ENCODE peak calls at places on chromosomes 4 and X, in nine cellular contexts. W is AG09309; K is heart right ventricle; P is AG08395; Q is EL; Y is activated CD4-positive, alpha-beta T cell treated with anti-CD3 and anti-CD28 coated beads, Interleukin-2, amount 50 U/mL, for 24 hours; D is activated naive CD8-positive, alpha-beta T cell treated with anti-CD3 and anti-CD28 coated beads, Interleukin-2, amount 50 U/mL, for 24 hours; S is BJ; M is cardiac muscle cell. L is an unnamed sample.
A peak's percentile ranks its signal among the peaks of the same experiment; 100 is the strongest.

GRCh38 chr4:165367040-165367439 is 11.8 kb upstream of the CPE start:
- DNase-seq in W (no peak), K (no peak), P (no peak), Q (no peak), Y (no peak), D (no peak), S (no peak), M (no peak), L (no peak)

GRCh38 chrX:134622813-134623185 is 35.5 kb downstream of the PLAC1 start:
- DNase-seq in W (no peak), K (no peak), P (peak; percentile 40), Q (peak; percentile 53), Y (no peak), D (no peak), S (no peak), M (no peak), L (peak; percentile 1)

GRCh38 chr4:22179124-22179874 is 230.7 kb upstream of the KCNIP4 start:
- DNase-seq in W (peak; percentile 73), K (no peak), P (peak; percentile 13), Q (peak; percentile 90), Y (no peak), D (no peak), S (peak; percentile 44), M (no peak), L (peak; percentile 1)

GRCh38 chr4:7792616-7793015 is 147.0 kb downstream of the AFAP1 start:
- DNase-seq in W (no peak), K (no peak), P (no peak), Q (no peak), Y (no peak), D (no peak), S (no peak), M (no peak), L (peak; percentile 59)

GRCh38 chrX:139091086-139091485 is 379.6 kb upstream of the FGF13 start:
- DNase-seq in W (no peak), K (no peak), P (no peak), Q (no peak), Y (no peak), D (no peak), S (no peak), M (no peak), L (no peak)

GRCh38 chr4:83010522-83011318 is at the start of gene LIN54:
- DNase-seq in W (no peak), K (peak; percentile 81), P (peak; percentile 86), Q (peak; percentile 81), Y (peak; percentile 69), D (peak; percentile 83), S (no peak), M (peak; percentile 79), L (peak; percentile 83)

GRCh38 chr4:122851568-122851967 is 24.9 kb downstream of the FGF2 start:
- DNase-seq in W (no peak), K (no peak), P (no peak), Q (no peak), Y (no peak), D (no peak), S (no peak), M (no peak), L (no peak)

GRCh38 chrX:129768186-129768585 is 11.6 kb upstream of the SASH3 start:
- DNase-seq in W (no peak), K (no peak), P (no peak), Q (no peak), Y (no peak), D (no peak), S (no peak), M (no peak), L (no peak)

GRCh38 chr4:77819409-77819835 is 254 bp upstream of the CNOT6L start:
- DNase-seq in W (no peak), K (peak; percentile 80), P (peak; percentile 43), Q (no peak), Y (no peak), D (no peak), S (no peak), M (peak; percentile 61), L (no peak)

GRCh38 chr4:86185659-86186058 is 174.2 kb downstream of the MAPK10 start:
- DNase-seq in W (no peak), K (no peak), P (no peak), Q (no peak), Y (no peak), D (no peak), S (no peak), M (no peak), L (no peak)

GRCh38 chrX:136779346-136779781 is 1.4 kb downstream of the ARHGEF6 start:
- DNase-seq in W (no peak), K (no peak), P (no peak), Q (no peak), Y (no peak), D (no peak), S (no peak), M (no peak), L (no peak)

GRCh38 chr4:1614854-1615595 is 69.1 kb downstream of the FAM53A start:
- DNase-seq in W (no peak), K (no peak), P (no peak), Q (no peak), Y (no peak), D (no peak), S (no peak), M (no peak), L (no peak)

GRCh38 chr4:145132521-145133098 is 34.5 kb downstream of the ABCE1 start:
- DNase-seq in W (no peak), K (no peak), P (no peak), Q (peak; percentile 2), Y (no peak), D (no peak), S (no peak), M (peak; percentile 2), L (peak; percentile 44)

GRCh38 chr4:153748378-153748777 is 11.4 kb downstream of the RNF175 start:
- DNase-seq in W (peak; percentile 31), K (no peak), P (peak; percentile 83), Q (peak; percentile 59), Y (no peak), D (no peak), S (peak; percentile 29), M (no peak), L (peak; percentile 20)

GRCh38 chr4:39348371-39349265 is 17.5 kb downstream of the RFC1 start:
- DNase-seq in W (no peak), K (no peak), P (no peak), Q (peak; percentile 74), Y (no peak), D (no peak), S (no peak), M (no peak), L (no peak)

GRCh38 chr4:31051151-31051550 is 331.0 kb downstream of the PCDH7 start:
- DNase-seq in W (no peak), K (no peak), P (no peak), Q (no peak), Y (no peak), D (no peak), S (no peak), M (no peak), L (no peak)

GRCh38 chrX:21960569-21960968 is 20.1 kb downstream of the SMS start:
- DNase-seq in W (no peak), K (no peak), P (no peak), Q (no peak), Y (no peak), D (no peak), S (no peak), M (peak; percentile 52), L (no peak)

GRCh38 chrX:53684415-53685192 is 1.9 kb downstream of the HUWE1 start:
- DNase-seq in W (no peak), K (no peak), P (no peak), Q (no peak), Y (no peak), D (no peak), S (no peak), M (no peak), L (peak; percentile 15)

GRCh38 chr4:148740701-148741100 is 298.5 kb upstream of the NR3C2 start:
- DNase-seq in W (no peak), K (no peak), P (no peak), Q (no peak), Y (no peak), D (no peak), S (no peak), M (no peak), L (no peak)

GRCh38 chrX:56733459-56734046 is 4.5 kb downstream of the NBDY start:
- DNase-seq in W (no peak), K (no peak), P (peak; percentile 38), Q (peak; percentile 39), Y (peak; percentile 35), D (peak; percentile 55), S (no peak), M (peak; percentile 41), L (peak; percentile 58)

GRCh38 chr4:153497091-153497531 is 31.0 kb downstream of the TMEM131L start:
- DNase-seq in W (no peak), K (no peak), P (peak; percentile 21), Q (peak; percentile 58), Y (peak; percentile 74), D (peak; percentile 50), S (no peak), M (peak; percentile 42), L (peak; percentile 57)

GRCh38 chr4:105369988-105370387 is 103.9 kb downstream of the PPA2 start:
- DNase-seq in W (no peak), K (no peak), P (no peak), Q (peak; percentile 11), Y (no peak), D (no peak), S (no peak), M (no peak), L (no peak)

GRCh38 chr4:138412847-138413246 is 170.7 kb upstream of the SLC7A11 start:
- DNase-seq in W (no peak), K (no peak), P (no peak), Q (no peak), Y (no peak), D (no peak), S (no peak), M (no peak), L (no peak)

GRCh38 chr4:39476181-39476873 is 17.5 kb downstream of the LIAS start:
- DNase-seq in W (no peak), K (no peak), P (no peak), Q (no peak), Y (no peak), D (no peak), S (no peak), M (no peak), L (no peak)

GRCh38 chr4:10186228-10187214 is 69.9 kb upstream of the WDR1 start:
- DNase-seq in W (no peak), K (no peak), P (peak; percentile 55), Q (peak; percentile 45), Y (no peak), D (no peak), S (no peak), M (peak; percentile 14), L (peak; percentile 11)

GRCh38 chr4:79723507-79723906 is 315.5 kb upstream of the GK2 start:
- DNase-seq in W (no peak), K (no peak), P (no peak), Q (no peak), Y (no peak), D (no peak), S (no peak), M (no peak), L (no peak)

GRCh38 chrX:24027086-24027485 is at the start of gene KLHL15:
- DNase-seq in W (no peak), K (no peak), P (no peak), Q (no peak), Y (no peak), D (no peak), S (no peak), M (no peak), L (no peak)

GRCh38 chr4:40991908-40992307 is 222.4 kb downstream of the APBB2 start:
- DNase-seq in W (no peak), K (no peak), P (no peak), Q (no peak), Y (no peak), D (no peak), S (no peak), M (no peak), L (no peak)

GRCh38 chr4:138632856-138633255 is 382.7 kb upstream of the NOCT start:
- DNase-seq in W (no peak), K (no peak), P (no peak), Q (no peak), Y (no peak), D (no peak), S (no peak), M (no peak), L (no peak)

GRCh38 chr4:102869569-102870227 is 906 bp downstream of the CISD2 start:
- DNase-seq in W (no peak), K (no peak), P (no peak), Q (no peak), Y (no peak), D (no peak), S (no peak), M (no peak), L (no peak)

L was measured in dermis blood vessel endothelial cell.